ENCODE peak calls at places on chromosomes 4 and X, in seven cellular contexts. B is HAP-1; K is endothelial cell of umbilical vein; H is BE2C; J is lower lobe of right lung; W is CD4-positive, alpha-beta T cell; V is A549. S is an unnamed sample.
A peak's percentile ranks its signal among the peaks of the same experiment; 100 is the strongest.

GRCh38 chr4:385934-386707 is 48.5 kb downstream of the ZNF141 start:
- DNase-seq in J (no peak), V (no peak), W (no peak), K (no peak), H (no peak), B (no peak), S (no peak)

GRCh38 chr4:12651876-12652275 is 832.3 kb downstream of the RAB28 start:
- DNase-seq in K (no peak), B (no peak), J (no peak), V (no peak), W (no peak), H (no peak), S (no peak)

GRCh38 chrX:47877327-47877726 is 40.6 kb downstream of the ZNF81 start:
- DNase-seq in B (no peak), W (no peak), J (no peak), H (no peak), K (no peak), V (no peak), S (no peak)

GRCh38 chr4:182427530-182427929 is 184.3 kb downstream of the TENM3 start:
- DNase-seq in K (no peak), H (no peak), V (no peak), B (no peak), W (no peak), J (no peak), S (no peak)

GRCh38 chrX:130566028-130566683 is 164.4 kb downstream of the RBMX2 start:
- DNase-seq in B (no peak), K (no peak), H (no peak), W (no peak), J (no peak), V (no peak), S (no peak)

GRCh38 chr4:124420166-124420695 is 292.3 kb downstream of the ANKRD50 start:
- DNase-seq in V (no peak), B (no peak), W (no peak), H (no peak), J (no peak), K (no peak), S (no peak)

GRCh38 chr4:24104173-24104572 is 214.3 kb upstream of the PPARGC1A start:
- DNase-seq in W (no peak), B (no peak), H (no peak), J (no peak), K (no peak), V (no peak), S (no peak)

GRCh38 chrX:132017431-132018185 is 5.5 kb upstream of the STK26 start:
- DNase-seq in H (no peak), K (no peak), B (no peak), W (no peak), J (no peak), V (no peak), S (no peak)

GRCh38 chr4:27176400-27176799 is 315.8 kb downstream of the STIM2 start:
- DNase-seq in H (peak; percentile 10), B (no peak), W (no peak), K (no peak), V (no peak), J (no peak), S (no peak)

GRCh38 chrX:155048997-155049619 is 21.8 kb downstream of the CMC4 start:
- DNase-seq in W (peak; percentile 25), V (peak; percentile 27), J (no peak), B (peak; percentile 52), K (peak; percentile 39), H (peak; percentile 67), S (no peak)

GRCh38 chrX:7372843-7373525 is 225.0 kb upstream of the PUDP start:
- DNase-seq in W (no peak), V (no peak), K (no peak), B (no peak), J (no peak), H (no peak), S (no peak)

GRCh38 chr4:36099509-36099908 is 144.8 kb downstream of the ARAP2 start:
- DNase-seq in V (no peak), B (no peak), H (no peak), W (no peak), J (no peak), K (no peak), S (no peak)

GRCh38 chr4:27024807-27025206 is 164.2 kb downstream of the STIM2 start:
- DNase-seq in V (no peak), J (no peak), H (no peak), B (no peak), W (no peak), K (no peak), S (no peak)

GRCh38 chr4:136731025-136731424 is 801.3 kb downstream of the PCDH18 start:
- DNase-seq in H (no peak), W (no peak), B (no peak), J (no peak), V (no peak), K (peak; percentile 63), S (no peak)

GRCh38 chr4:148214529-148215166 is 227.6 kb downstream of the NR3C2 start:
- DNase-seq in K (peak; percentile 12), B (no peak), J (no peak), V (no peak), W (no peak), H (peak; percentile 21), S (no peak)

GRCh38 chr4:140088317-140088967 is 65.5 kb downstream of the MAML3 start:
- DNase-seq in W (no peak), K (no peak), J (no peak), B (no peak), H (no peak), V (no peak), S (no peak)

GRCh38 chr4:77348815-77349214 is 191.8 kb downstream of the CCNG2 start:
- DNase-seq in K (no peak), W (no peak), B (no peak), V (no peak), J (no peak), H (no peak), S (no peak)

GRCh38 chrX:123481908-123482873 is 250.7 kb downstream of the THOC2 start:
- DNase-seq in W (no peak), B (peak; percentile 87), H (no peak), J (no peak), V (no peak), K (no peak), S (no peak)

GRCh38 chrX:110286126-110286525 is 31.8 kb downstream of the AMMECR1 start:
- DNase-seq in B (no peak), W (no peak), J (no peak), K (no peak), V (peak; percentile 39), H (no peak), S (no peak)

GRCh38 chr4:130675262-130675661 is 1579.3 kb downstream of the C4orf33 start:
- DNase-seq in V (no peak), B (no peak), H (peak; percentile 13), W (no peak), J (no peak), K (no peak), S (no peak)

GRCh38 chrX:64975491-64975890 is 759 bp downstream of the ZC4H2 start:
- DNase-seq in J (peak; percentile 47), V (peak; percentile 24), W (no peak), B (peak; percentile 15), K (peak; percentile 47), H (peak; percentile 50), S (no peak)

DNA sequence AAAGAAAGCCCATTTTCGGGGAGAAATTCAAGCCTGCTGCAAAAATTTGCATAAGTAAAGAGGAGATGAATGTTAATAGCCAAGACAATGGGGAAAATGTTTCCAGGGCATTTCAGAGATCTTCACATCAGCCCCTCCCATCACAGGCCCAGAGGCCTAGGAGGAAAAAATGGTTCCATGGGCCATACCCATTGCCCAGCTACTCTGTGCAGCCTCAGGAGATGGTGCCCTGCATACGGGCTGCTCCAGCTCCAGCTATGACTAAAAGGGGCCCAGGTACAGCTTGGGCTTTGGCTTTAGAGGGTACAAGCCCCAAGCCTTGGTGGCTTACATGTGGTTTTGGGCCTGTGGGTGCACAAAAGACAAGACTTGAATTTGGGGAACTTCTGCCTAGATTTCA is 168.0 kb upstream of the DIPK2B start:
- DNase-seq in W (no peak), H (no peak), J (no peak), K (no peak), B (no peak), V (no peak), S (no peak)
- H3K9me3 ChIP-seq in W (no peaks in the 10 kb centered on the region), H (no peaks in the 10 kb centered on the region), J (no peaks in the 10 kb centered on the region), K (no peaks in the 10 kb centered on the region), B (no peaks in the 10 kb centered on the region), V (peaks cover 12% of the 10 kb centered on the region), S (peaks cover 7% of the 10 kb centered on the region)

GRCh38 chr4:28247805-28248204 is 1387.2 kb downstream of the STIM2 start:
- DNase-seq in B (no peak), H (no peak), J (no peak), W (no peak), V (no peak), K (no peak), S (no peak)

GRCh38 chr4:28251831-28252230 is 1391.2 kb downstream of the STIM2 start:
- DNase-seq in W (no peak), K (no peak), H (no peak), V (no peak), B (no peak), J (no peak), S (no peak)

GRCh38 chr4:28248269-28248668 is 1387.6 kb downstream of the STIM2 start:
- DNase-seq in J (no peak), B (no peak), K (no peak), W (no peak), H (no peak), V (no peak), S (no peak)

GRCh38 chr4:28254003-28254402 is 1393.4 kb downstream of the STIM2 start:
- DNase-seq in J (no peak), K (no peak), W (no peak), V (no peak), B (no peak), H (no peak), S (no peak)

DNA sequence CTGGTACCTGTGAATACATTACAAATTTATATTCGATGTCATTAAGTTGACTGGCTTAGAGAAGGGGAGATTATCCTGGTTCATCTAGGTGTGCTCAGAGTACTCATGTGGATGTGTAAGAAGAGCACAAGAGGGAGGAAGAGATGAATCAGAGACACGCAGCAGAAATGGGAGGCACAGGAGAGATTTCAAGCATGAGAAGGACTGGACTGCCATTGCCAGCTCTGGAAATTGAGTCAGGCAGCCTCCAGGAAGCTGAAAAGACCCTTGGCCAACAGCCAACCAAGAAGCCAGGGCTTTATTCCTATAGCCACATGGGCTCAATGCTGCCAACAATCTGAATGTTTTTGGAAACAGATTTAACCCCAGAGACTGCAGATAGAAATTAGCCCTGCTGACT is 1390.0 kb downstream of the STIM2 start:
- DNase-seq in B (no peak), V (no peak), W (no peak), H (no peak), K (peak; percentile 61), J (no peak), S (no peak)
- H3K9me3 ChIP-seq in B (no peaks in the 10 kb centered on the region), V (no peaks in the 10 kb centered on the region), W (no peaks in the 10 kb centered on the region), H (no peaks in the 10 kb centered on the region), K (no peaks in the 10 kb centered on the region), J (peaks cover 3% of the 10 kb centered on the region), S (peaks cover 10% of the 10 kb centered on the region)

DNA sequence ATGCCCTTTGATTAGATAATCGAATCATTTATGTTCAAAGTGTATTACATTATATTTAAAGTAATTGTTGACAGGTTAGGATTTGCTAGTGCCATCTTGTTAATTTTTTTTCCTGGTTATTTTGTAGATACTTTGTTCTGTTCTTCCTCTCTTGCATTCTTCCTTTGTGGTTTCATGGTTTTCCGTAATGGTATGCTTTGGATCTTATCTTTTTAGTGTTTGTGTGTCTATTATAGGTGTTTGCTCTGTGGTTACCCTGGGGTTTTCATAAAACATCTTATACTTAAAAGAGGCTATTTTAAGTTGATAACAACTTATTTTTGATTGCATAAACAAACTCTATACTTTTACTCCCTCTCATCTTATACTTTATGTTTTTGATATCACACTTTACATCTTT is 108.2 kb upstream of the SRD5A3 start:
- DNase-seq in K (no peak), V (no peak), B (no peak), W (no peak), H (no peak), J (no peak), S (no peak)
- H3K9me3 ChIP-seq in K (no peaks in the 10 kb centered on the region), V (no peaks in the 10 kb centered on the region), B (no peaks in the 10 kb centered on the region), W (peaks cover 20% of the 10 kb centered on the region), H (no peaks in the 10 kb centered on the region), J (peaks cover 10% of the 10 kb centered on the region), S (peaks cover 26% of the 10 kb centered on the region)

GRCh38 chr4:128946929-128947328 is 137.4 kb downstream of the JADE1 start:
- DNase-seq in J (no peak), W (no peak), H (no peak), V (no peak), K (no peak), B (no peak), S (no peak)
- H3K9me3 ChIP-seq in J (peaks cover 3% of the 10 kb centered on the region), W (no peaks in the 10 kb centered on the region), H (no peaks in the 10 kb centered on the region), V (peaks cover 3% of the 10 kb centered on the region), K (no peaks in the 10 kb centered on the region), B (no peaks in the 10 kb centered on the region), S (no peaks in the 10 kb centered on the region)

S was measured in right atrium auricular region.